ENCODE peak calls at places on chromosomes 7 and 10, in five cellular contexts. One of them, this sample, is unnamed.

GRCh38 chr7:120033114-120033513 is 239.9 kb upstream of the KCND2 start:
- DNase-seq in colonic mucosa: no peak
- DNase-seq in NCI-H69: peak
- DNase-seq in activated T-cell treated with anti-CD3 and anti-CD28 coated beads for 1 hour: no peak
- DNase-seq in activated CD4-positive, alpha-beta T cell treated with anti-CD3 and anti-CD28 coated beads for 48 hours: no peak
- DNase-seq in this sample: no peak

GRCh38 chr10:30387646-30388243 is 38.7 kb upstream of the MTPAP start:
- DNase-seq in colonic mucosa: no peak
- DNase-seq in NCI-H69: no peak
- DNase-seq in activated T-cell treated with anti-CD3 and anti-CD28 coated beads for 1 hour: no peak
- DNase-seq in activated CD4-positive, alpha-beta T cell treated with anti-CD3 and anti-CD28 coated beads for 48 hours: no peak
- DNase-seq in this sample: peak

GRCh38 chr7:116601426-116601825 is 70.6 kb upstream of the MET start:
- DNase-seq in colonic mucosa: no peak
- DNase-seq in NCI-H69: peak
- DNase-seq in activated T-cell treated with anti-CD3 and anti-CD28 coated beads for 1 hour: no peak
- DNase-seq in activated CD4-positive, alpha-beta T cell treated with anti-CD3 and anti-CD28 coated beads for 48 hours: peak
- DNase-seq in this sample: no peak

GRCh38 chr7:97601941-97602457 is 129.9 kb upstream of the TAC1 start:
- DNase-seq in colonic mucosa: no peak
- DNase-seq in NCI-H69: no peak
- DNase-seq in activated T-cell treated with anti-CD3 and anti-CD28 coated beads for 1 hour: no peak
- DNase-seq in activated CD4-positive, alpha-beta T cell treated with anti-CD3 and anti-CD28 coated beads for 48 hours: no peak
- DNase-seq in this sample: no peak

GRCh38 chr10:76126607-76127190 is 695.3 kb downstream of the LRMDA start:
- DNase-seq in colonic mucosa: no peak
- DNase-seq in NCI-H69: no peak
- DNase-seq in activated T-cell treated with anti-CD3 and anti-CD28 coated beads for 1 hour: no peak
- DNase-seq in activated CD4-positive, alpha-beta T cell treated with anti-CD3 and anti-CD28 coated beads for 48 hours: no peak
- DNase-seq in this sample: no peak

GRCh38 chr10:100826983-100827818 is 81.8 kb downstream of the PAX2 start:
- DNase-seq in colonic mucosa: peak
- DNase-seq in NCI-H69: peak
- DNase-seq in activated T-cell treated with anti-CD3 and anti-CD28 coated beads for 1 hour: peak
- DNase-seq in activated CD4-positive, alpha-beta T cell treated with anti-CD3 and anti-CD28 coated beads for 48 hours: peak
- DNase-seq in this sample: no peak

GRCh38 chr7:35856175-35856574 is 55.3 kb downstream of the SEPTIN7 start:
- DNase-seq in colonic mucosa: no peak
- DNase-seq in NCI-H69: no peak
- DNase-seq in activated T-cell treated with anti-CD3 and anti-CD28 coated beads for 1 hour: no peak
- DNase-seq in activated CD4-positive, alpha-beta T cell treated with anti-CD3 and anti-CD28 coated beads for 48 hours: no peak
- DNase-seq in this sample: no peak

GRCh38 chr10:33799944-33800323 is 465.5 kb upstream of the NRP1 start:
- DNase-seq in colonic mucosa: no peak
- DNase-seq in NCI-H69: no peak
- DNase-seq in activated T-cell treated with anti-CD3 and anti-CD28 coated beads for 1 hour: no peak
- DNase-seq in activated CD4-positive, alpha-beta T cell treated with anti-CD3 and anti-CD28 coated beads for 48 hours: no peak
- DNase-seq in this sample: no peak

GRCh38 chr10:35561670-35562069 is 43.5 kb upstream of the GJD4 start:
- DNase-seq in colonic mucosa: no peak
- DNase-seq in NCI-H69: no peak
- DNase-seq in activated T-cell treated with anti-CD3 and anti-CD28 coated beads for 1 hour: no peak
- DNase-seq in activated CD4-positive, alpha-beta T cell treated with anti-CD3 and anti-CD28 coated beads for 48 hours: no peak
- DNase-seq in this sample: no peak

GRCh38 chr7:80764132-80764531 is 125.7 kb downstream of the CD36 start:
- DNase-seq in colonic mucosa: no peak
- DNase-seq in NCI-H69: peak
- DNase-seq in activated T-cell treated with anti-CD3 and anti-CD28 coated beads for 1 hour: no peak
- DNase-seq in activated CD4-positive, alpha-beta T cell treated with anti-CD3 and anti-CD28 coated beads for 48 hours: no peak
- DNase-seq in this sample: no peak

GRCh38 chr7:108251700-108252099 is 121.5 kb upstream of the LAMB4 start:
- DNase-seq in colonic mucosa: no peak
- DNase-seq in NCI-H69: no peak
- DNase-seq in activated T-cell treated with anti-CD3 and anti-CD28 coated beads for 1 hour: no peak
- DNase-seq in activated CD4-positive, alpha-beta T cell treated with anti-CD3 and anti-CD28 coated beads for 48 hours: no peak
- DNase-seq in this sample: no peak

GRCh38 chr7:40709077-40709964 is 574.5 kb downstream of the SUGCT start:
- DNase-seq in colonic mucosa: no peak
- DNase-seq in NCI-H69: no peak
- DNase-seq in activated T-cell treated with anti-CD3 and anti-CD28 coated beads for 1 hour: no peak
- DNase-seq in activated CD4-positive, alpha-beta T cell treated with anti-CD3 and anti-CD28 coated beads for 48 hours: no peak
- DNase-seq in this sample: no peak

GRCh38 chr7:147485660-147486210 is 1104.8 kb upstream of the C7orf33 start:
- DNase-seq in colonic mucosa: no peak
- DNase-seq in NCI-H69: peak
- DNase-seq in activated T-cell treated with anti-CD3 and anti-CD28 coated beads for 1 hour: no peak
- DNase-seq in activated CD4-positive, alpha-beta T cell treated with anti-CD3 and anti-CD28 coated beads for 48 hours: no peak
- DNase-seq in this sample: no peak

GRCh38 chr10:127532193-127532592 is 16.9 kb upstream of the NPS start:
- DNase-seq in colonic mucosa: no peak
- DNase-seq in NCI-H69: no peak
- DNase-seq in activated T-cell treated with anti-CD3 and anti-CD28 coated beads for 1 hour: no peak
- DNase-seq in activated CD4-positive, alpha-beta T cell treated with anti-CD3 and anti-CD28 coated beads for 48 hours: no peak
- DNase-seq in this sample: no peak

GRCh38 chr7:73742338-73742752 is 3.7 kb upstream of the ABHD11 start:
- DNase-seq in colonic mucosa: peak
- DNase-seq in NCI-H69: peak
- DNase-seq in activated T-cell treated with anti-CD3 and anti-CD28 coated beads for 1 hour: no peak
- DNase-seq in activated CD4-positive, alpha-beta T cell treated with anti-CD3 and anti-CD28 coated beads for 48 hours: no peak
- DNase-seq in this sample: no peak

GRCh38 chr7:45978010-45978681 is 57.1 kb upstream of the IGFBP3 start:
- DNase-seq in colonic mucosa: peak
- DNase-seq in NCI-H69: no peak
- DNase-seq in activated T-cell treated with anti-CD3 and anti-CD28 coated beads for 1 hour: no peak
- DNase-seq in activated CD4-positive, alpha-beta T cell treated with anti-CD3 and anti-CD28 coated beads for 48 hours: peak
- DNase-seq in this sample: peak

GRCh38 chr10:13422800-13423199 is 74.7 kb upstream of the SEPHS1 start:
- DNase-seq in colonic mucosa: no peak
- DNase-seq in NCI-H69: no peak
- DNase-seq in activated T-cell treated with anti-CD3 and anti-CD28 coated beads for 1 hour: no peak
- DNase-seq in activated CD4-positive, alpha-beta T cell treated with anti-CD3 and anti-CD28 coated beads for 48 hours: no peak
- DNase-seq in this sample: no peak

GRCh38 chr10:125000366-125001312 is 58.7 kb downstream of the ZRANB1 start:
- DNase-seq in colonic mucosa: no peak
- DNase-seq in NCI-H69: no peak
- DNase-seq in activated T-cell treated with anti-CD3 and anti-CD28 coated beads for 1 hour: no peak
- DNase-seq in activated CD4-positive, alpha-beta T cell treated with anti-CD3 and anti-CD28 coated beads for 48 hours: no peak
- DNase-seq in this sample: no peak

GRCh38 chr10:69742928-69743602 is 58.6 kb upstream of the COL13A1 start:
- DNase-seq in colonic mucosa: peak
- DNase-seq in NCI-H69: peak
- DNase-seq in activated T-cell treated with anti-CD3 and anti-CD28 coated beads for 1 hour: no peak
- DNase-seq in activated CD4-positive, alpha-beta T cell treated with anti-CD3 and anti-CD28 coated beads for 48 hours: peak
- DNase-seq in this sample: no peak

GRCh38 chr7:132783824-132784223 is 207.6 kb upstream of the PLXNA4 start:
- DNase-seq in colonic mucosa: no peak
- DNase-seq in NCI-H69: no peak
- DNase-seq in activated T-cell treated with anti-CD3 and anti-CD28 coated beads for 1 hour: no peak
- DNase-seq in activated CD4-positive, alpha-beta T cell treated with anti-CD3 and anti-CD28 coated beads for 48 hours: no peak
- DNase-seq in this sample: no peak

This sample was measured in HepG2.